ENCODE peak calls at places on chromosomes 4 and X, in ten cellular contexts. E, Y, R, S, N, O, G, H, M and D are unnamed samples.

GRCh38 chr4:141099326-141099725 is 33.9 kb downstream of the RNF150 start:
- DNase-seq in E (no peak), Y (no peak), R (no peak), S (no peak), N (peak), O (no peak), G (no peak), H (no peak), M (no peak), D (no peak)

GRCh38 chrX:88425739-88426138 is 321.3 kb upstream of the CPXCR1 start:
- DNase-seq in E (no peak), Y (no peak), R (peak), S (no peak), N (no peak), O (no peak), G (no peak), H (no peak), M (no peak), D (no peak)

GRCh38 chr4:75997946-75998345 is 7.2 kb upstream of the SDAD1 start:
- DNase-seq in E (no peak), Y (no peak), R (no peak), S (no peak), N (no peak), O (no peak), G (no peak), H (no peak), M (no peak), D (no peak)

GRCh38 chr4:40455340-40455902 is 120.3 kb downstream of the CHRNA9 start:
- DNase-seq in E (no peak), Y (no peak), R (no peak), S (no peak), N (no peak), O (no peak), G (no peak), H (no peak), M (no peak), D (no peak)

GRCh38 chr4:26503844-26504243 is 13.6 kb upstream of the CCKAR start:
- DNase-seq in E (no peak), Y (no peak), R (no peak), S (no peak), N (no peak), O (no peak), G (no peak), H (no peak), M (no peak), D (no peak)

GRCh38 chr4:148749403-148749802 is 307.2 kb upstream of the NR3C2 start:
- DNase-seq in E (no peak), Y (no peak), R (no peak), S (no peak), N (no peak), O (no peak), G (no peak), H (no peak), M (no peak), D (no peak)

GRCh38 chr4:89708903-89709361 is 128.0 kb downstream of the SNCA start:
- DNase-seq in E (no peak), Y (peak), R (peak), S (no peak), N (peak), O (no peak), G (no peak), H (no peak), M (no peak), D (no peak)

GRCh38 chr4:72031868-72032619 is at the start of gene NPFFR2:
- DNase-seq in E (peak), Y (no peak), R (peak), S (no peak), N (no peak), O (no peak), G (no peak), H (no peak), M (no peak), D (no peak)

GRCh38 chr4:86532851-86533250 is 61.3 kb upstream of the PTPN13 start:
- DNase-seq in E (no peak), Y (no peak), R (no peak), S (no peak), N (no peak), O (no peak), G (no peak), H (no peak), M (no peak), D (no peak)

GRCh38 chrX:10033360-10034007 is 66.3 kb downstream of the CLDN34 start:
- DNase-seq in E (no peak), Y (no peak), R (no peak), S (no peak), N (no peak), O (no peak), G (no peak), H (no peak), M (no peak), D (no peak)

GRCh38 chrX:27565992-27566391 is 24.2 kb upstream of the DCAF8L2 start:
- DNase-seq in E (no peak), Y (no peak), R (peak), S (no peak), N (peak), O (no peak), G (no peak), H (no peak), M (no peak), D (no peak)

GRCh38 chrX:139890991-139891700 is 41.7 kb downstream of the ATP11C start:
- DNase-seq in E (no peak), Y (no peak), R (peak), S (no peak), N (peak), O (peak), G (no peak), H (no peak), M (no peak), D (no peak)

GRCh38 chr4:18366762-18367358 is 345.3 kb upstream of the LCORL start:
- DNase-seq in E (no peak), Y (peak), R (peak), S (peak), N (no peak), O (no peak), G (no peak), H (no peak), M (no peak), D (no peak)

GRCh38 chr4:15893967-15894366 is 44.6 kb downstream of the FGFBP1 start:
- DNase-seq in E (no peak), Y (no peak), R (peak), S (no peak), N (peak), O (peak), G (peak), H (no peak), M (no peak), D (no peak)

GRCh38 chr4:56372774-56373173 is 14.5 kb downstream of the AASDH start:
- DNase-seq in E (no peak), Y (no peak), R (no peak), S (no peak), N (no peak), O (no peak), G (no peak), H (no peak), M (no peak), D (no peak)

GRCh38 chr4:3676196-3676595 is 90.0 kb upstream of the ADRA2C start:
- DNase-seq in E (no peak), Y (no peak), R (no peak), S (no peak), N (no peak), O (no peak), G (no peak), H (no peak), M (no peak), D (no peak)

GRCh38 chrX:71253253-71254091 is 468 bp downstream of the ZMYM3 start:
- DNase-seq in E (peak), Y (no peak), R (peak), S (peak), N (peak), O (no peak), G (no peak), H (no peak), M (no peak), D (no peak)

GRCh38 chrX:53160297-53160983 is 64.6 kb downstream of the KDM5C start:
- DNase-seq in E (no peak), Y (no peak), R (no peak), S (no peak), N (no peak), O (no peak), G (no peak), H (no peak), M (no peak), D (no peak)

GRCh38 chr4:51895816-51896408 is 53.0 kb downstream of the DCUN1D4 start:
- DNase-seq in E (no peak), Y (peak), R (peak), S (peak), N (peak), O (no peak), G (peak), H (peak), M (peak), D (peak)

GRCh38 chrX:103734125-103734760 is 23.5 kb downstream of the TMEM31 start:
- DNase-seq in E (no peak), Y (no peak), R (peak), S (peak), N (no peak), O (no peak), G (no peak), H (no peak), M (no peak), D (no peak)

GRCh38 chr4:110518889-110519490 is 43.0 kb downstream of the ENPEP start:
- DNase-seq in E (no peak), Y (peak), R (peak), S (peak), N (peak), O (no peak), G (no peak), H (no peak), M (no peak), D (no peak)

GRCh38 chr4:175671491-175671934 is 140.6 kb downstream of the GPM6A start:
- DNase-seq in E (no peak), Y (no peak), R (no peak), S (no peak), N (peak), O (no peak), G (no peak), H (no peak), M (no peak), D (no peak)

GRCh38 chr4:159505275-159505975 is 402.5 kb downstream of the RAPGEF2 start:
- DNase-seq in E (no peak), Y (no peak), R (no peak), S (no peak), N (no peak), O (no peak), G (no peak), H (no peak), M (no peak), D (no peak)

GRCh38 chrX:40391662-40392061 is 189.1 kb upstream of the ATP6AP2 start:
- DNase-seq in E (no peak), Y (no peak), R (no peak), S (no peak), N (no peak), O (no peak), G (no peak), H (no peak), M (no peak), D (no peak)